ENCODE peak calls at places on chromosomes 11 and 22, in six cellular contexts. O is pancreas; Q is stimulated activated CD4-positive, alpha-beta T cell treated with anti-CD3 and anti-CD28 coated beads, Interleukin-1b, Interleukin-23, amount 100 ng/mL, for 1 hour; V is sigmoid colon; B is CD4-positive, CD25-positive, alpha-beta regulatory T cell; X is stimulated activated CD8-positive, alpha-beta memory T cell treated with anti-CD3 and anti-CD28 coated beads, Interleukin-15, amount 100 ng/mL, for 4 hours. F is an unnamed sample.

GRCh38 chr11:79697905-79698304 is 257.1 kb upstream of the TENM4 start:
- DNase-seq in O (no peak), Q (no peak), V (no peak), B (no peak), X (no peak), F (no peak)

GRCh38 chr11:122706261-122706660 is 50.7 kb downstream of the UBASH3B start:
- DNase-seq in O (no peak), Q (no peak), V (no peak), B (no peak), X (no peak), F (no peak)

GRCh38 chr22:47328550-47329243 is 566.2 kb downstream of the TBC1D22A start:
- DNase-seq in O (no peak), Q (no peak), V (no peak), B (no peak), X (no peak), F (no peak)

GRCh38 chr22:27223317-27224177 is 566.2 kb downstream of the MIAT start:
- DNase-seq in O (no peak), Q (no peak), V (no peak), B (no peak), X (no peak), F (no peak)

GRCh38 chr11:131867457-131868257 is 497.2 kb downstream of the NTM start:
- DNase-seq in O (peak), Q (no peak), V (peak), B (no peak), X (no peak), F (peak)

GRCh38 chr11:91446267-91446666 is 778.4 kb upstream of the FAT3 start:
- DNase-seq in O (no peak), Q (no peak), V (no peak), B (no peak), X (no peak), F (no peak)

GRCh38 chr11:94958118-94958517 is 15.2 kb downstream of the CWC15 start:
- DNase-seq in O (no peak), Q (no peak), V (no peak), B (no peak), X (no peak), F (no peak)

GRCh38 chr11:32173435-32173834 is 82.6 kb downstream of the RCN1 start:
- DNase-seq in O (no peak), Q (peak), V (no peak), B (no peak), X (no peak), F (peak)